ENCODE peak calls at places on chromosome 19, in five cellular contexts. E is A549, A is GM12878, Z is HepG2, M is K562. R is an unnamed sample.

GRCh38 chr19:18439025-18439909 is 1.3 kb upstream of the ISYNA1 start:
- DNase-seq in E (no peak), A (no peak), Z (peak; percentile 72), M (peak; percentile 63), R (no peak)

GRCh38 chr19:18558202-18558555 is 509 bp downstream of the KXD1 start:
- DNase-seq in E (no peak), A (no peak), Z (no peak), M (no peak), R (no peak)

GRCh38 chr19:18194554-18195238 is 1.7 kb downstream of the MPV17L2 start:
- DNase-seq in E (no peak), A (no peak), Z (no peak), M (peak; percentile 70), R (no peak)

GRCh38 chr19:47315125-47315821 is 5.6 kb downstream of the C5AR1 start:
- DNase-seq in E (peak; percentile 99), A (no peak), Z (peak; percentile 97), M (peak; percentile 93), R (peak; percentile 100)

GRCh38 chr19:3467437-3468198 is 12.7 kb downstream of the SMIM24 start:
- DNase-seq in E (no peak), A (no peak), Z (no peak), M (peak; percentile 54), R (no peak)

GRCh38 chr19:18488403-18488723 is 33.5 kb downstream of the ELL start:
- DNase-seq in E (peak; percentile 35), A (no peak), Z (no peak), M (no peak), R (no peak)

GRCh38 chr19:29559743-29560142 is 33.9 kb downstream of the VSTM2B start:
- DNase-seq in E (no peak), A (no peak), Z (no peak), M (no peak), R (no peak)

GRCh38 chr19:400976-401835 is 7.7 kb downstream of the C2CD4C start:
- DNase-seq in E (no peak), A (no peak), Z (no peak), M (no peak), R (no peak)

GRCh38 chr19:39497850-39498261 is 891 bp upstream of the DLL3 start:
- DNase-seq in E (peak; percentile 69), A (no peak), Z (peak; percentile 36), M (peak; percentile 79), R (peak; percentile 64)

GRCh38 chr19:51692065-51692915 is 840 bp upstream of the SPACA6 start:
- DNase-seq in E (no peak), A (no peak), Z (no peak), M (peak; percentile 35), R (no peak)

GRCh38 chr19:4064551-4065260 is 2.0 kb downstream of the ZBTB7A start:
- DNase-seq in E (no peak), A (no peak), Z (no peak), M (peak; percentile 65), R (peak; percentile 62)

GRCh38 chr19:57267294-57267693 is 13.0 kb upstream of the ZNF460 start:
- DNase-seq in E (no peak), A (no peak), Z (no peak), M (no peak), R (no peak)

GRCh38 chr19:45852145-45852750 is 10.7 kb downstream of the SYMPK start:
- DNase-seq in E (no peak), A (no peak), Z (no peak), M (no peak), R (no peak)

GRCh38 chr19:56099638-56100539 is 21.2 kb downstream of the ZNF787 start:
- DNase-seq in E (no peak), A (no peak), Z (no peak), M (no peak), R (no peak)

GRCh38 chr19:50835103-50835784 is 1.9 kb upstream of the KLK15 start:
- DNase-seq in E (no peak), A (no peak), Z (no peak), M (no peak), R (no peak)

GRCh38 chr19:35995655-35995993 is 636 bp downstream of the SDHAF1 start:
- DNase-seq in E (peak; percentile 69), A (no peak), Z (peak; percentile 27), M (peak; percentile 80), R (peak; percentile 66)

GRCh38 chr19:4077800-4078683 is 11.3 kb upstream of the ZBTB7A start:
- DNase-seq in E (no peak), A (no peak), Z (no peak), M (peak; percentile 66), R (peak; percentile 73)

GRCh38 chr19:55651236-55651635 is 3.2 kb downstream of the CCDC106 start:
- DNase-seq in E (no peak), A (no peak), Z (no peak), M (no peak), R (no peak)

GRCh38 chr19:11416346-11417052 is 2.6 kb downstream of the RGL3 start:
- DNase-seq in E (no peak), A (no peak), Z (no peak), M (no peak), R (no peak)

GRCh38 chr19:11420429-11420893 is 1.3 kb upstream of the RGL3 start:
- DNase-seq in E (no peak), A (no peak), Z (no peak), M (no peak), R (peak; percentile 70)

GRCh38 chr19:11418166-11418517 is 972 bp downstream of the RGL3 start:
- DNase-seq in E (no peak), A (no peak), Z (no peak), M (no peak), R (no peak)

GRCh38 chr19:11420894-11421606 is 1.9 kb upstream of the RGL3 start:
- DNase-seq in E (no peak), A (no peak), Z (no peak), M (no peak), R (no peak)

DNA sequence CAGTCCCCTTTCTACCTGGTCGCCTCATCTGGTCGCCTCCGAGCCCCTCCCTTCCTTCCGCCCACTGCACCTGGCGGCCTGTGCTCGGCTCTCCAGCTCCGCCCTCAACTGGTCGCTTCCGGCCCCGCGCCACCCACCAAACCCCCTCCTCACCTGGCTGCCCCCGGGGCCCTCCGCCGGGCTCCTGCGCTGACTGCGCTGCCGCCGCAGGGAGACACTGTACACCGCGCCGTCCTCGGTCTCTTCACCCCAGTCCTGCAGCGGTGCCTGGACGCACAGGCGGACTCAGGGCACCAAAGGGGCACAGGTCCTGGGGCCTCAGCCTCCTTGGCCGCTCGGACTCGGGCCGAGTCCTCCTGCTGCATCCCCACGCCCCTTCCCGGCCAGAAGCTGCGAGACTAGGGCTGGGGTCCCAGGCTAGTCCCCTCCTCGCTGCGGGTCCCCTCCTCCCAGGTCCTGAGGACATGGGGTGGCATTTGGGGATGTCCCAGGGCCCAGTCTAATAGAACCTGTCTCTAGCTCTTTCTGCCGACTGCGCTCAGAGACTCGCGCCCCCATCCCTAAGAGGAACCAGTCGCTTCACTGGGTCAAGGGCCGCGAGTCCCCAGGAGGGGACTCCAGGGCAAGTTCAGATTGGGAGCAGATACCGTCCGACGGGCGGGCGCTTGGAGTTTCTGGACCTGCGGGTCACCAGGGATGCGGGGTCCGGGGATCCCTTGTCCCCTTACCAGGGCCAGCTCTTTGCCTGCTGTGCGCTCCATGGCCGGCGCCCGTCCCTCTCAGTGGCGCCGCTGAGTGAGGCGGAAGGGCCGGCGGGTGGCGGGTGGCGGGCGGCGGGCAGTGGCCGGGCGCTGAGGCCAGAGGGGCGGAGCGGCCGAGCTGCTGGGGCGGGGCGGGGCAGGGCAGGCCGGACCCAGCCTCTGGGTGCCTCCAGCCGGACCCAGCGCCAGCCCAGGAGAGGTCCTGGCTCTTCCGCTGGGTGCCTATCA is at the start of gene RGL3:
- DNase-seq in E (no peak), A (no peak), Z (no peak), M (no peak), R (no peak)
- TF ChIP-seq MYC in E (no peak), A (no peak), Z (no peak), M (no peak), R (no peak)

GRCh38 chr19:31255863-31256600 is 93.2 kb downstream of the TSHZ3 start:
- DNase-seq in E (no peak), A (no peak), Z (no peak), M (no peak), R (no peak)
- TF ChIP-seq CTCF in E (no peak), A (no peak), Z (no peak), M (no peak), R (no peak)

DNA sequence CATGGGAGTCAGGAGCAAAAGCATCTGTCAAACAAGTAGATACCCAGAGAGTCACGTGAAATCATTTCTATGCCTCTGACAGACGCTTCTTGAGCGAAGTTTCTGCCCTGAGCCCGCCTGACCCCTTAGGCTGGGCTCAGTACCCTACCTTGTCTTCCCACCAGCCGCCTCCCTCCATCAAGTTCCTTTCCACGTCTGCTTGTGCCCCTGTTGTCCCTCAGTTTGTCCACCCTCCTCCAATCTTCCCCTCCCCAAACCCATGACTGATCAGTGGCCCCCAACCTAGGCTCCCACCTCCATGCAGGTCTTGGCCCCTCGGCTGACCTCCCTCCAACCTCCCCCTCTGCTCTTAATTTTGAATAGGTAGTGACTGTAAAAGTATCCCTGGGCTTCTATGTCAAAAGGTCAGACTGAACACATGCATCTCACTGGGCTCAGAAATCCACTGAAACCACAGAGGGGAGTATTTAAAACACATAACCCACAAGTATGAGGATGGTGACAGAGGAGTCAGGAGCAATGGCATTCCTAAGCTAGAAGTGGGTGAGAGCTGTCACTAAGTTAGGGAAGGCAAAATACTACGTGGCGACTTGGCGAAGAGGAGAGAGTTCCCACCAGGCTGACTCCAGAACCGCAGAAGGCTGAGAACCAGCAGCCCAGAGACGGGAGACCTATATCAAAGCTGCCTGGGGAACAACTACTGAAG is 1.7 kb upstream of the ZNF446 start:
- DNase-seq in E (no peak), A (no peak), Z (no peak), M (peak; percentile 34), R (no peak)
- TF ChIP-seq MAX in E (no peak), A (no peak), Z (no peak), M (no peak), R (no peak)

GRCh38 chr19:11767633-11768133 is 883 bp downstream of the ZNF441 start:
- DNase-seq in E (no peak), A (peak; percentile 31), Z (peak; percentile 72), M (peak; percentile 67), R (peak; percentile 53)
- TF ChIP-seq MYC in E (no peak), A (no peak), Z (peak; percentile 66), M (no peak), R (no peak)

R was measured in NB4.